ENCODE peak calls at places on chromosome 13, in ten cellular contexts. E is caudate nucleus; N is uterus; V is left ventricle myocardium inferior; Y is CD8-positive, alpha-beta memory T cell; T is H9; J is CD4-positive, CD25-positive, alpha-beta regulatory T cell; F is heart right ventricle; R is ascending aorta; B is CD8-positive, alpha-beta T cell. A is an unnamed sample.
A peak's percentile ranks its signal among the peaks of the same experiment; 100 is the strongest.

GRCh38 chr13:33640832-33641231 is 177.1 kb upstream of the RFC3 start:
- DNase-seq in N (no peak), T (no peak), F (no peak), V (no peak), R (no peak), J (no peak), B (no peak), E (no peak), Y (no peak), A (no peak)

GRCh38 chr13:77988355-77988754 is 69.7 kb upstream of the EDNRB start:
- DNase-seq in N (no peak), T (no peak), Y (no peak), B (no peak), R (no peak), J (no peak), V (no peak), E (no peak), F (no peak), A (no peak)

GRCh38 chr13:59279024-59279423 is 884.7 kb downstream of the DIAPH3 start:
- DNase-seq in B (no peak), Y (no peak), F (no peak), J (no peak), V (no peak), N (no peak), E (no peak), T (no peak), R (no peak), A (no peak)

GRCh38 chr13:112453874-112454647 is 77.9 kb downstream of the SPACA7 start:
- DNase-seq in T (peak; percentile 25), F (no peak), V (no peak), B (no peak), E (no peak), J (no peak), N (no peak), R (no peak), Y (no peak), A (no peak)

GRCh38 chr13:109787135-109787954 is 962 bp upstream of the IRS2 start:
- DNase-seq in B (no peak), E (no peak), J (peak; percentile 38), V (peak; percentile 40), T (peak; percentile 62), R (no peak), Y (peak; percentile 57), N (peak; percentile 31), F (peak; percentile 45), A (no peak)

GRCh38 chr13:34512811-34513210 is 429.3 kb upstream of the NBEA start:
- DNase-seq in N (no peak), V (no peak), T (no peak), R (no peak), Y (no peak), J (no peak), F (no peak), B (no peak), E (no peak), A (no peak)

GRCh38 chr13:101626925-101627555 is 174.6 kb downstream of the ITGBL1 start:
- DNase-seq in V (no peak), B (no peak), Y (peak; percentile 38), E (no peak), F (no peak), J (peak; percentile 76), N (no peak), T (no peak), R (no peak), A (no peak)

GRCh38 chr13:25738342-25738771 is 313.5 kb downstream of the SHISA2 start:
- DNase-seq in E (no peak), Y (peak; percentile 19), B (no peak), T (no peak), F (no peak), R (no peak), V (no peak), J (no peak), N (no peak), A (no peak)

GRCh38 chr13:108268713-108269112 is 805 bp upstream of the TNFSF13B start:
- DNase-seq in B (no peak), V (no peak), N (no peak), J (peak; percentile 27), E (no peak), Y (no peak), F (no peak), R (no peak), T (no peak), A (no peak)

GRCh38 chr13:75460644-75461043 is 21.3 kb downstream of the TBC1D4 start:
- DNase-seq in F (no peak), T (no peak), E (no peak), N (no peak), R (no peak), B (no peak), Y (no peak), J (no peak), V (no peak), A (no peak)

GRCh38 chr13:107835339-107836018 is 379.9 kb downstream of the LIG4 start:
- DNase-seq in V (no peak), N (no peak), F (no peak), J (no peak), E (no peak), R (no peak), B (no peak), Y (no peak), T (no peak), A (no peak)

GRCh38 chr13:91313103-91313502 is 34.4 kb upstream of the MIR17HG start:
- DNase-seq in E (peak; percentile 43), J (peak; percentile 45), T (no peak), F (no peak), Y (peak; percentile 40), R (no peak), V (no peak), B (no peak), N (no peak), A (no peak)

GRCh38 chr13:93862259-93862658 is 617.2 kb downstream of the DCT start:
- DNase-seq in Y (no peak), F (no peak), J (no peak), T (no peak), V (no peak), N (no peak), R (no peak), B (no peak), E (no peak), A (no peak)

GRCh38 chr13:35092751-35093150 is 150.7 kb downstream of the NBEA start:
- DNase-seq in N (no peak), R (no peak), J (no peak), V (no peak), E (no peak), F (no peak), B (no peak), Y (no peak), T (no peak), A (no peak)

GRCh38 chr13:43316997-43317396 is 293.6 kb downstream of the DNAJC15 start:
- DNase-seq in F (no peak), T (no peak), J (no peak), Y (no peak), N (peak; percentile 19), E (no peak), B (no peak), V (no peak), R (no peak), A (peak; percentile 52)

GRCh38 chr13:41742917-41743552 is 217.9 kb downstream of the VWA8 start:
- DNase-seq in B (no peak), V (no peak), J (no peak), F (no peak), R (no peak), Y (no peak), N (no peak), E (no peak), T (no peak), A (no peak)

GRCh38 chr13:109781384-109782065 is 4.9 kb downstream of the IRS2 start:
- DNase-seq in R (no peak), B (no peak), T (no peak), V (no peak), E (no peak), Y (no peak), F (no peak), J (no peak), N (no peak), A (no peak)

GRCh38 chr13:49356224-49356623 is 87.6 kb downstream of the CAB39L start:
- DNase-seq in J (no peak), N (no peak), R (no peak), Y (no peak), E (no peak), V (no peak), T (no peak), B (no peak), F (no peak), A (no peak)
- H3K27ac ChIP-seq in J (no peak overlapping the region), N (peak overlapping the region; percentile 62), R (peak overlapping the region; percentile 90), Y (no peak overlapping the region), E (peak overlapping the region; percentile 26), V (peak overlapping the region; percentile 63), T (no peak overlapping the region), B (no peak overlapping the region), F (peak overlapping the region; percentile 68), A (no peak overlapping the region)

DNA sequence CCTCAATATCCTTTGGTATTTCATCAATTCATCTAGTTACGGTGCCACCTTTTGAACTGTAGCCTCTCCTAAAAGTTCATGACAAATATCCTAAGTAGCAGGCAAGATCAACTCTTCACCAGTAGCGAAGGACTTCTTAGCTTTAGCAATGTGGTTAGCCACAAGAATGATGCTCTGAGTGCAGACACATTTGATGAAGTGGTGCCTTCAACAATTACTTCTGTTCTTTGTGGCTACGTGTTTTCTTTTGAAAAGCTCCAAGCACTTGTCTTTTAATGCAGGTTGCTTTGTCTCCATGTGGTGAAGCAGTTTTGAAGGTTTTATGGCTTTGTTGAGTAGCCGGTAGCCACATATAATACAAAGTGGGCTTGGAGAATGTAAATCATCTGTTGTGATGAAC is 194.7 kb downstream of the B3GLCT start:
- DNase-seq in T (no peak), B (no peak), E (no peak), J (no peak), V (no peak), F (no peak), Y (no peak), R (no peak), N (no peak), A (no peak)
- H3K27ac ChIP-seq in T (no peak overlapping the region), B (no peak overlapping the region), E (no peak overlapping the region), J (no peak overlapping the region), V (no peak overlapping the region), F (no peak overlapping the region), Y (no peak overlapping the region), R (no peak overlapping the region), N (no peak overlapping the region), A (no peak overlapping the region)

GRCh38 chr13:20991741-20992520 is 69.5 kb downstream of the LATS2 start:
- DNase-seq in F (no peak), N (no peak), T (no peak), V (no peak), B (no peak), J (no peak), R (no peak), E (no peak), Y (no peak), A (no peak)
- H3K27ac ChIP-seq in F (no peak overlapping the region), N (no peak overlapping the region), T (no peak overlapping the region), V (no peak overlapping the region), B (no peak overlapping the region), J (no peak overlapping the region), R (no peak overlapping the region), E (no peak overlapping the region), Y (no peak overlapping the region), A (no peak overlapping the region)

DNA sequence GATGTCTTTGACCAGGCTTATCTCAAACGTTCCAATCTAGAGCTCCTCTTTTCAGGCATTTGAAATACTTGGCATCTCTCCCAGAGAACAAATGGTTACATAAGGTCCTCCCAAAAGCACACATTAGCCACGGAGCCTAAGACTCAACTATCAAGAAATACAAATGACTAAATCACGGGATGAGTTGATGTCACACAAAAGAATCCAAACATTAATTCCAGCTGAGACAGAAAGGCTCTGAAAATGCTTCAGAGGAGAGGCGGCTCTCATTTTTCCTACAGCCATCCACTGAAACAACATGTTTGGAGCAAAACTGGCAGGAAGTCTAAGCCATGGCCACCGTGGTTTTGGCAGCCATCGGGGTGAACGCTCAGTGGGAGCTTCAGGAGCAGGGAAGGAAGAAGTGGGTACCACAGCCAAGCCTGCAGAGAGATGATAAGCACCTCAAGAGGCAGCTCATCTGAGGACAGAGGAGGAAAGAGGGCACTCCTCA is 122.5 kb downstream of the STK24 start:
- DNase-seq in B (no peak), E (no peak), V (no peak), N (no peak), J (no peak), Y (no peak), R (no peak), T (no peak), F (no peak), A (no peak)
- H3K27ac ChIP-seq in B (no peak overlapping the region), E (peak overlapping the region; percentile 63), V (peak overlapping the region; percentile 86), N (peak overlapping the region; percentile 79), J (no peak overlapping the region), Y (no peak overlapping the region), R (peak overlapping the region; percentile 63), T (no peak overlapping the region), F (peak overlapping the region; percentile 86), A (no peak overlapping the region)

A was measured in substantia nigra.